ENCODE peak calls at places on chromosomes 3 and 15, in eight cellular contexts. H is hippocampal formation, L is HEK293T, D is A549, F is G401, M is NCI-H2029 treated with DMSO at 0.1 percent for 48 hours, W is Ammon's horn, S is left ventricle myocardium inferior. Q is an unnamed sample.

GRCh38 chr3:104145164-104145563 is 1221.5 kb upstream of the ALCAM start:
- DNase-seq in W (no peak), H (no peak), D (no peak), F (no peak), M (no peak), L (no peak), S (no peak), Q (no peak)

GRCh38 chr3:30347679-30348216 is 258.7 kb upstream of the TGFBR2 start:
- DNase-seq in D (no peak), H (no peak), S (no peak), L (no peak), M (no peak), F (no peak), W (no peak), Q (no peak)

GRCh38 chr3:69095636-69096035 is 10.9 kb downstream of the ARL6IP5 start:
- DNase-seq in F (no peak), M (no peak), H (no peak), L (no peak), S (no peak), D (no peak), W (no peak), Q (peak)

GRCh38 chr15:40282144-40282869 is 557 bp downstream of the ANKRD63 start:
- DNase-seq in W (no peak), H (no peak), M (no peak), F (no peak), D (peak), S (peak), L (peak), Q (no peak)

GRCh38 chr3:96700322-96701315 is 113.8 kb upstream of the EPHA6 start:
- DNase-seq in F (no peak), D (no peak), M (no peak), S (no peak), W (no peak), L (no peak), H (no peak), Q (no peak)

GRCh38 chr3:13251166-13251892 is 168.8 kb downstream of the NUP210 start:
- DNase-seq in L (no peak), M (peak), S (no peak), F (no peak), D (no peak), H (no peak), W (no peak), Q (no peak)

GRCh38 chr15:60585743-60586708 is 107.1 kb upstream of the ICE2 start:
- DNase-seq in L (peak), D (peak), H (peak), W (peak), F (peak), M (peak), S (no peak), Q (peak)

GRCh38 chr15:52280326-52281084 is 15.1 kb downstream of the MYO5C start:
- DNase-seq in W (no peak), D (no peak), H (no peak), L (no peak), S (no peak), F (no peak), M (no peak), Q (no peak)

GRCh38 chr3:122786067-122786466 is 7.6 kb downstream of the HSPBAP1 start:
- DNase-seq in F (no peak), L (no peak), W (no peak), S (no peak), M (no peak), D (no peak), H (no peak), Q (peak)

GRCh38 chr3:150324261-150324660 is 83.8 kb upstream of the TSC22D2 start:
- DNase-seq in W (no peak), S (no peak), D (no peak), F (no peak), H (no peak), M (no peak), L (no peak), Q (no peak)

GRCh38 chr15:78810377-78811123 is 714 bp downstream of the ADAMTS7 start:
- DNase-seq in M (no peak), S (peak), F (no peak), W (no peak), L (peak), D (peak), H (no peak), Q (peak)

GRCh38 chr3:55721716-55722484 is 234.8 kb upstream of the WNT5A start:
- DNase-seq in S (no peak), F (no peak), D (no peak), H (no peak), L (peak), M (no peak), W (no peak), Q (peak)

GRCh38 chr3:18919158-18919557 is 229.2 kb upstream of the KCNH8 start:
- DNase-seq in D (no peak), H (no peak), W (no peak), L (no peak), M (no peak), F (no peak), S (no peak), Q (no peak)

GRCh38 chr3:112199622-112200316 is 66.7 kb upstream of the GCSAM start:
- DNase-seq in D (peak), L (no peak), W (no peak), S (no peak), F (no peak), M (no peak), H (no peak), Q (no peak)

GRCh38 chr3:71361346-71361745 is 222.2 kb downstream of the FOXP1 start:
- DNase-seq in M (no peak), F (no peak), D (no peak), W (no peak), L (no peak), S (no peak), H (no peak), Q (no peak)

GRCh38 chr15:47384776-47385175 is 332.5 kb upstream of the SEMA6D start:
- DNase-seq in F (no peak), S (no peak), W (no peak), M (no peak), D (no peak), L (no peak), H (no peak), Q (no peak)

GRCh38 chr3:170330366-170330765 is 27.1 kb upstream of the SKIL start:
- DNase-seq in D (peak), F (no peak), L (no peak), M (no peak), W (no peak), H (no peak), S (no peak), Q (peak)

GRCh38 chr15:101068523-101068960 is 149.4 kb downstream of the LRRK1 start:
- DNase-seq in D (no peak), W (no peak), H (no peak), L (no peak), M (no peak), S (no peak), F (no peak), Q (no peak)

GRCh38 chr3:38524141-38524739 is 28.1 kb downstream of the EXOG start:
- DNase-seq in H (no peak), L (no peak), F (no peak), W (no peak), M (no peak), D (no peak), S (no peak), Q (no peak)

GRCh38 chr3:13348671-13349396 is 71.3 kb downstream of the NUP210 start:
- DNase-seq in S (no peak), W (peak), D (no peak), F (no peak), H (no peak), L (no peak), M (no peak), Q (no peak)

GRCh38 chr15:69059170-69059943 is 44.9 kb downstream of the NOX5 start:
- DNase-seq in S (peak), D (peak), M (no peak), W (peak), F (peak), H (peak), L (peak), Q (peak)

GRCh38 chr15:35692256-35692867 is 146.4 kb upstream of the DPH6 start:
- DNase-seq in F (no peak), M (no peak), D (no peak), L (no peak), H (no peak), W (no peak), S (no peak), Q (no peak)

GRCh38 chr3:46360904-46361303 is 7.0 kb downstream of the CCR2 start:
- DNase-seq in W (no peak), L (no peak), M (no peak), D (no peak), F (no peak), S (no peak), H (no peak), Q (no peak)

GRCh38 chr15:85044251-85044853 is 62.7 kb downstream of the PDE8A start:
- DNase-seq in L (peak), S (no peak), M (no peak), D (peak), H (peak), F (peak), W (peak), Q (peak)

GRCh38 chr3:120649735-120650705 is 32.0 kb downstream of the HGD start:
- DNase-seq in M (no peak), W (no peak), L (no peak), D (no peak), S (no peak), H (no peak), F (no peak), Q (no peak)

GRCh38 chr3:123734527-123734902 is 149.6 kb downstream of the MYLK start:
- DNase-seq in S (no peak), W (no peak), D (no peak), H (no peak), F (no peak), L (no peak), M (no peak), Q (no peak)

GRCh38 chr15:85282504-85283115 is 97.8 kb upstream of the AKAP13 start:
- DNase-seq in L (no peak), F (no peak), S (no peak), M (no peak), W (no peak), H (no peak), D (no peak), Q (no peak)

GRCh38 chr3:128714887-128715496 is 11.0 kb upstream of the RAB7A start:
- DNase-seq in S (no peak), H (no peak), M (no peak), F (no peak), W (peak), L (no peak), D (no peak), Q (no peak)

GRCh38 chr15:61879219-61879618 is 181.0 kb downstream of the VPS13C start:
- DNase-seq in W (no peak), F (no peak), M (peak), D (no peak), S (no peak), H (no peak), L (no peak), Q (no peak)

GRCh38 chr3:58627941-58628340 is 38.6 kb downstream of the FAM3D start:
- DNase-seq in D (no peak), M (no peak), H (no peak), W (no peak), F (no peak), S (no peak), L (no peak), Q (no peak)

GRCh38 chr3:194541483-194541882 is 54.7 kb upstream of the ATP13A3 start:
- DNase-seq in M (no peak), W (no peak), L (no peak), D (no peak), S (no peak), H (no peak), F (no peak), Q (no peak)